ENCODE peak calls at places on chromosomes 5 and 9, in four cellular contexts. B, C, R and T are unnamed samples.
A peak's percentile ranks its signal among the peaks of the same experiment; 100 is the strongest.

GRCh38 chr9:73719660-73720059 is 568.0 kb downstream of the ANXA1 start:
- DNase-seq in B (no peak), C (no peak), R (no peak), T (no peak)

GRCh38 chr5:117604845-117605244 is 1030.2 kb upstream of the SEMA6A start:
- DNase-seq in B (no peak), C (no peak), R (no peak), T (no peak)

GRCh38 chr5:169710675-169711074 is 73.6 kb downstream of the DOCK2 start:
- DNase-seq in B (no peak), C (no peak), R (no peak), T (no peak)

GRCh38 chr9:77170991-77171699 is 6.2 kb upstream of the VPS13A start:
- DNase-seq in B (no peak), C (no peak), R (no peak), T (peak; percentile 7)

GRCh38 chr9:116287721-116288120 is 134.1 kb downstream of the PAPPA start:
- DNase-seq in B (no peak), C (no peak), R (peak; percentile 80), T (no peak)

GRCh38 chr5:60959156-60959555 is 14.2 kb downstream of the NDUFAF2 start:
- DNase-seq in B (no peak), C (no peak), R (no peak), T (no peak)

GRCh38 chr5:123093279-123094226 is 4.5 kb downstream of the PRDM6 start:
- DNase-seq in B (peak; percentile 76), C (peak; percentile 72), R (no peak), T (peak; percentile 30)

GRCh38 chr9:2023532-2023931 is 8.4 kb downstream of the SMARCA2 start:
- DNase-seq in B (no peak), C (no peak), R (no peak), T (no peak)

GRCh38 chr9:131598121-131598520 is 52.8 kb downstream of the PRRT1B start:
- DNase-seq in B (no peak), C (no peak), R (no peak), T (no peak)

GRCh38 chr9:128550770-128551651 is 1.4 kb upstream of the SPTAN1 start:
- DNase-seq in B (peak; percentile 49), C (peak; percentile 88), R (peak; percentile 57), T (peak; percentile 16)

GRCh38 chr9:114549677-114550330 is 37.8 kb upstream of the ATP6V1G1 start:
- DNase-seq in B (no peak), C (no peak), R (peak; percentile 78), T (no peak)

GRCh38 chr5:138623053-138623452 is 47.9 kb upstream of the HSPA9 start:
- DNase-seq in B (no peak), C (no peak), R (peak; percentile 28), T (no peak)

GRCh38 chr5:95583992-95584391 is 29.1 kb downstream of the ARSK start:
- DNase-seq in B (no peak), C (no peak), R (no peak), T (no peak)

GRCh38 chr5:148968311-148968710 is 94.6 kb downstream of the SH3TC2 start:
- DNase-seq in B (no peak), C (no peak), R (no peak), T (no peak)

GRCh38 chr5:17785774-17786173 is 151.5 kb downstream of the TAF11L14 start:
- DNase-seq in B (peak; percentile 33), C (peak; percentile 47), R (no peak), T (no peak)

GRCh38 chr5:126656397-126657007 is 55.8 kb downstream of the PHAX start:
- DNase-seq in B (peak; percentile 83), C (peak; percentile 56), R (peak; percentile 14), T (peak; percentile 60)

GRCh38 chr5:116037236-116037822 is 5.1 kb downstream of the ARL14EPL start:
- DNase-seq in B (no peak), C (no peak), R (no peak), T (no peak)

GRCh38 chr9:111037744-111038335 is 430 bp downstream of the LPAR1 start:
- DNase-seq in B (peak; percentile 82), C (peak; percentile 92), R (peak; percentile 16), T (peak; percentile 88)

GRCh38 chr9:13209498-13209897 is 70.0 kb downstream of the MPDZ start:
- DNase-seq in B (no peak), C (no peak), R (no peak), T (no peak)

DNA sequence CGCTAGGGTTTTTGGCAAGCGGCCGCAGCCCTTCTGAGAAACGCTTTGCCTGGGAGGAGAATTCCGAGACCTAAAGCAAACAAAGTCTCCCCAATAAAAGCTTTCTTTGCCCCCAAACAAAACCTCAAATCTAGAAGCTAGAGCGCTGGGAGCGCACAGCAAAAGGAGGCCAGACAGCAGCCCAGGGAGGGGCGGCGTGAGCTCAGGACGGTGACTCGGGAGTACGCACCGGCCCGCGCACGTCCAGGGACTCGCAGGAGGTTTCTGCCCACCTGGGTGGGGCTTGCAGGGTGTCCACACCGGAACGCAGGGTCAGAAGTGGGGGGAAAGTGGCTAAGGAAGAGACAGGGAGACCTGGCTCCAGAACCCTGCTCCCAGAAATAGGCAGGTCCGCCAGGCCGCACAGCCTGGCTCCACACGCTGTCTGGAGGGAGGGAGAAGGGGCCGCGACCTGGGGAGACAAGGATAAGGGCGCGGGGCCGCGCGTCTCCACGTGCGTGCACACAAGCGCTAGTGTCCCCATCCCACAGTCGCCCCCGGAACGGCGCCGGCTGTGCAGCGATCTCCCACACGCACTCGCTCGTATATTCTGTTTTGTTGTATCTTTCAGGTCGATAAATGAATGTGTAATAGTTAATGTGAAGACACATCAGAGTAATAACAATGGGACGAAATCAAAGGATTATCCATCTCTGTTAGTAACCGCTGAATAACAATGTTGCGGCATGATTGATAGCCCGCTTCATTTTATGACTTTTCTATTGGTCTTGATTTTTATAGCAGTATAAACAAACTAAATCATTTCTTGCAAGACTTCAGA is 2.3 kb upstream of the OTP start:
- DNase-seq in B (peak; percentile 51), C (peak; percentile 64), R (no peak), T (no peak)
- H3K4me3 ChIP-seq in B (peak overlapping the region; percentile 22), C (peak overlapping the region; percentile 35), R (no peak overlapping the region), T (no peak overlapping the region)

DNA sequence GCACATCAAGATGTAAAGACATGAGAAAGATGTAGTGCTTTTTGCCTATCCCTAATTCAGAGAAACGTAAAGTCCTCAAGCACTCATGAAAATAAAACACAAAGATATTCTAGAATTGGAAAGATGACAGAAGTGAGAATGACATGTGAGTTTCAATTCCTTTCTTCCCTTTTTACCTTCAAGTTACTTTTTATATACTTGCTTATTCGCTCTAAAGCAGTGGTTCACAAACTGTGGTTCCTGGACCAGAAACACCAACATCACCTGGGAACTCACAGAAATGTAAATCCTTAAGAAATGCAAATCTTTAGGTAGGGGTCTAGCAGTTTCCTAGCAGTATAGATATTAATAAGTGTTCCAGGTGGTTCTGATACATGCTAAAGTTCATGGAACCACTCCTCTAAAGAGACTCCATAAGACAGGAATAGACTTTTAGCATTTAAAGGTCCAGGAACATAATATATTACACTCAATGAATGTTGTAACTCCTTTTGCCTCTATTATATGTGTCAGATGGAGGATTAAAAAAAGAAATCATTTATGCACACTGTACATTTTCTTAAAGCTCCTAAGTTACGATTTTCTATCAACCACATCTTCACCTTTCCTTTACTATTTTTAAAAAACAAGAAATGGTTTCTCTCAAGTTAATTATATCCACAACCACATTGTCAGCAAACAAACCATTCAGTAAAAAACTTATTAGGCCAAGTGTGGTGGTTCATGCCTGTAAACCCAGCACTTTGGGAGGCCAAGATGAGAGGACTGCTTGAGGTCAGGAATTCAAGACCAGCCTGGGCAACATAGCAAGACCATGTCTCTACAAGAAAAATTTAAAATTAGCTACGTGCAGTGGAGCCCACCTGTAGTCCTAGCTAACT is 39.9 kb downstream of the ERP44 start:
- DNase-seq in B (no peak), C (no peak), R (no peak), T (no peak)
- TF ChIP-seq EZH2 in B (no peak), C (no peak), R (no peak), T (no peak)

GRCh38 chr5:135489466-135490244 is 37.5 kb upstream of the TIFAB start:
- DNase-seq in B (peak; percentile 62), C (peak; percentile 61), R (no peak), T (no peak)
- H3K27me3 ChIP-seq in B (peaks cover 100% of the 10 kb centered on the region), C (peaks cover 100% of the 10 kb centered on the region), R (peaks cover 36% of the 10 kb centered on the region), T (peaks cover 88% of the 10 kb centered on the region)

GRCh38 chr9:90919883-90920282 is 118.3 kb downstream of the SYK start:
- DNase-seq in B (no peak), C (no peak), R (no peak), T (no peak)

GRCh38 chr9:90916147-90916734 is 114.6 kb downstream of the SYK start:
- DNase-seq in B (no peak), C (no peak), R (no peak), T (no peak)

GRCh38 chr9:90925581-90926257 is 124.1 kb downstream of the SYK start:
- DNase-seq in B (no peak), C (no peak), R (peak; percentile 92), T (peak; percentile 20)

GRCh38 chr9:90921969-90922368 is 120.3 kb downstream of the SYK start:
- DNase-seq in B (no peak), C (no peak), R (no peak), T (no peak)

DNA sequence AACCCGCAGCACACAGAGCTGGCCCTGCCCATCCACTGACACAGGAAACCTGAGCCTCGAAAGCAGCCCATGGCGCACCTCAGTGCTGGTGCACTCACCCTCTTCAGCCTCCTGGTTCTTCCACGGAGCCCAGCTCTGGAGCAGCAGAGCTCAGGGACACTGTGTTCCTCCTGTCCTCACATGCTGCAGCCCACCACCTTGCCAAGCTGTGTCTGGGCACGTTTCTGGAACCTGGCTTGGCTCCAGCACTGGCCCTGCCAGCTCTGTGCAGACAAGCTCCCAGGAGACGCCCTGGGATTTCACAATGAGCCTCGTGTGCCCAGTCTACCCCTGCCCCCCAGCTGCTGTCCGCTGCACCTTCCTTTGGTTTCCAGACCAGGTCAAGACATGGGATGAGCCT is 119.5 kb downstream of the SYK start:
- DNase-seq in B (no peak), C (no peak), R (no peak), T (peak; percentile 25)
- H3K4me3 ChIP-seq in B (no peak overlapping the region), C (no peak overlapping the region), R (no peak overlapping the region), T (no peak overlapping the region)